ENCODE peak calls at places on chromosomes 7 and 10, in ten cellular contexts. M is IMR-90, W is natural killer cell, Z is RWPE1, O is GM12878, D is AG04449, Q is hepatocyte, J is AG10803, L is epithelial cell of esophagus, G is neural progenitor cell. F is an unnamed sample.

GRCh38 chr7:12930534-12930933 is 243.1 kb downstream of the ARL4A start:
- DNase-seq in M (peak; percentile 46), W (no peak), Z (no peak), O (no peak), D (no peak), Q (no peak), J (no peak), L (no peak), G (no peak), F (no peak)

GRCh38 chr10:12720217-12720981 is 281.1 kb downstream of the CCDC3 start:
- DNase-seq in M (peak; percentile 97), W (no peak), Z (peak; percentile 78), O (no peak), D (peak; percentile 47), Q (peak; percentile 93), J (peak; percentile 48), L (peak; percentile 98), G (no peak), F (no peak)

GRCh38 chr10:61902448-61903183 is 1.1 kb downstream of the ARID5B start:
- DNase-seq in M (peak; percentile 61), W (peak; percentile 39), Z (peak; percentile 68), O (no peak), D (no peak), Q (peak; percentile 68), J (peak; percentile 59), L (peak; percentile 93), G (peak; percentile 65), F (no peak)

GRCh38 chr7:126959649-126960048 is 293.1 kb downstream of the GRM8 start:
- DNase-seq in M (no peak), W (no peak), Z (no peak), O (no peak), D (no peak), Q (no peak), J (no peak), L (no peak), G (no peak), F (no peak)

GRCh38 chr10:87960230-87960629 is 96.8 kb downstream of the PTEN start:
- DNase-seq in M (peak; percentile 46), W (no peak), Z (peak; percentile 28), O (no peak), D (no peak), Q (no peak), J (no peak), L (peak; percentile 80), G (no peak), F (no peak)

GRCh38 chr7:36440880-36441279 is 51.2 kb downstream of the ANLN start:
- DNase-seq in M (peak; percentile 46), W (no peak), Z (peak; percentile 26), O (no peak), D (no peak), Q (peak; percentile 54), J (peak; percentile 47), L (peak; percentile 39), G (peak; percentile 54), F (no peak)

GRCh38 chr7:80772347-80773101 is 134.1 kb downstream of the CD36 start:
- DNase-seq in M (no peak), W (no peak), Z (no peak), O (no peak), D (no peak), Q (no peak), J (no peak), L (no peak), G (no peak), F (no peak)

GRCh38 chr10:69415049-69415448 is 1.7 kb downstream of the TACR2 start:
- DNase-seq in M (no peak), W (no peak), Z (no peak), O (no peak), D (no peak), Q (no peak), J (no peak), L (no peak), G (no peak), F (no peak)

GRCh38 chr7:27943261-27943660 is 203.3 kb downstream of the TAX1BP1 start:
- DNase-seq in M (no peak), W (no peak), Z (no peak), O (no peak), D (no peak), Q (no peak), J (peak; percentile 56), L (no peak), G (no peak), F (no peak)

GRCh38 chr7:87218941-87219544 is 489 bp downstream of the TMEM243 start:
- DNase-seq in M (peak; percentile 34), W (no peak), Z (peak; percentile 65), O (no peak), D (no peak), Q (peak; percentile 48), J (peak; percentile 55), L (peak; percentile 46), G (peak; percentile 61), F (no peak)

GRCh38 chr10:14146005-14146404 is 184.7 kb downstream of the FRMD4A start:
- DNase-seq in M (peak; percentile 95), W (no peak), Z (no peak), O (no peak), D (peak; percentile 44), Q (no peak), J (peak; percentile 81), L (peak; percentile 36), G (no peak), F (no peak)

DNA sequence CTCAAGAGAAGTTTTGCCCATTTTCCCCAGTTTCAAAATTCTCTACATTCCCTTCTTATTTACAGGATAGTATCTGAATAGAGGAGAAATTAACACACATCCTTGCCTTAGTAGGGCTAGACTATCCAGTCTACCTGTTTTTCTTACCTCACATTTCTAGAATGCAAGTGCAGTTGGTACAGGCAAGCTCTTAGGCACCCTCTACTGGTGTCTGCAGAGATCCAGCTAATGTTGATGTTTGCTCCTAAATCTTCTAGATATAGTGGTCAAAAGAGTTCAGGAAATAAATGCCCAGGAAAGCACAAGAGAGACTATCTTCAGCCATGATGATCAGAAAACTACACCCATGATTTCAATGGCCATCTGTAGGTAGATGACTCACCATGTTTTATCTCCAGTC is 205.3 kb downstream of the HTR7 start:
- DNase-seq in M (peak; percentile 20), W (no peak), Z (peak; percentile 24), O (no peak), D (no peak), Q (peak; percentile 44), J (no peak), L (peak; percentile 58), G (peak; percentile 23), F (no peak)
- TF ChIP-seq CTCF in M (peak; percentile 46), W (no peak), Z (peak; percentile 23), O (peak; percentile 37), D (peak; percentile 13), Q (peak; percentile 49), J (no peak), L (peak; percentile 75), G (peak; percentile 50), F (peak; percentile 28)

GRCh38 chr10:80537705-80538480 is at the start of gene SH2D4B:
- DNase-seq in M (no peak), W (no peak), Z (no peak), O (no peak), D (no peak), Q (no peak), J (no peak), L (no peak), G (peak; percentile 27), F (no peak)

GRCh38 chr10:80537086-80537704 is 507 bp upstream of the SH2D4B start:
- DNase-seq in M (no peak), W (no peak), Z (no peak), O (no peak), D (no peak), Q (no peak), J (no peak), L (no peak), G (peak; percentile 31), F (no peak)

GRCh38 chr10:80538481-80539185 is 931 bp downstream of the SH2D4B start:
- DNase-seq in M (no peak), W (no peak), Z (no peak), O (no peak), D (no peak), Q (no peak), J (no peak), L (no peak), G (no peak), F (no peak)

GRCh38 chr10:80536361-80536835 is 1.3 kb upstream of the SH2D4B start:
- DNase-seq in M (no peak), W (no peak), Z (no peak), O (no peak), D (no peak), Q (no peak), J (no peak), L (no peak), G (no peak), F (no peak)

GRCh38 chr10:80535671-80536360 is 1.9 kb upstream of the SH2D4B start:
- DNase-seq in M (no peak), W (peak; percentile 71), Z (peak; percentile 86), O (no peak), D (no peak), Q (peak; percentile 66), J (peak; percentile 59), L (peak; percentile 47), G (peak; percentile 41), F (no peak)
- TF ChIP-seq CTCF in M (no peak), W (peak; percentile 84), Z (peak; percentile 85), O (peak; percentile 81), D (peak; percentile 35), Q (peak; percentile 52), J (peak; percentile 48), L (peak; percentile 46), G (peak; percentile 42), F (no peak)

GRCh38 chr10:4541292-4541691 is 284.7 kb upstream of the AKR1E2 start:
- DNase-seq in M (peak; percentile 90), W (no peak), Z (peak; percentile 83), O (no peak), D (peak; percentile 70), Q (peak; percentile 7), J (peak; percentile 98), L (peak; percentile 98), G (no peak), F (no peak)
- TF ChIP-seq CTCF in M (peak; percentile 41), W (no peak), Z (peak; percentile 22), O (no peak), D (peak; percentile 31), Q (no peak), J (peak; percentile 54), L (peak; percentile 55), G (no peak), F (no peak)

GRCh38 chr7:25392571-25393338 is 164.5 kb upstream of the NPVF start:
- DNase-seq in M (no peak), W (no peak), Z (no peak), O (no peak), D (no peak), Q (no peak), J (no peak), L (no peak), G (peak; percentile 33), F (no peak)
- TF ChIP-seq CTCF in M (no peak), W (no peak), Z (no peak), O (no peak), D (no peak), Q (no peak), J (no peak), L (no peak), G (peak; percentile 27), F (no peak)

GRCh38 chr7:140415361-140415760 is 11.5 kb downstream of the RAB19 start:
- DNase-seq in M (no peak), W (no peak), Z (no peak), O (no peak), D (no peak), Q (no peak), J (no peak), L (no peak), G (no peak), F (no peak)
- TF ChIP-seq CTCF in M (no peak), W (no peak), Z (no peak), O (no peak), D (no peak), Q (no peak), J (no peak), L (no peak), G (no peak), F (no peak)

GRCh38 chr10:50063100-50063499 is 4.7 kb upstream of the WASHC2A start:
- DNase-seq in M (no peak), W (no peak), Z (no peak), O (no peak), D (no peak), Q (no peak), J (no peak), L (no peak), G (peak; percentile 40), F (no peak)
- TF ChIP-seq CTCF in M (peak; percentile 7), W (no peak), Z (no peak), O (peak; percentile 7), D (no peak), Q (no peak), J (no peak), L (no peak), G (peak; percentile 26), F (no peak)

F was measured in D721Med.